ENCODE peak calls at places on chromosomes 1 and 21, in seven cellular contexts. M, B, P, Y, T, F and N are unnamed samples.
A peak's percentile ranks its signal among the peaks of the same experiment; 100 is the strongest.

GRCh38 chr1:24540906-24541710 is 14.8 kb upstream of the NCMAP start:
- DNase-seq in B (peak; percentile 25), M (no peak), F (no peak), P (no peak), Y (no peak), T (no peak), N (no peak)

GRCh38 chr1:229848762-229849677 is 218.0 kb upstream of the GALNT2 start:
- DNase-seq in T (no peak), B (no peak), P (no peak), Y (no peak), M (no peak), F (peak; percentile 54), N (no peak)

GRCh38 chr1:80447533-80447932 is 1353.2 kb upstream of the ADGRL2 start:
- DNase-seq in M (no peak), B (no peak), P (no peak), F (no peak), Y (no peak), T (no peak), N (no peak)

GRCh38 chr1:65174585-65174984 is 26.6 kb downstream of the AK4 start:
- DNase-seq in F (no peak), M (no peak), T (no peak), Y (no peak), B (no peak), P (no peak), N (no peak)

GRCh38 chr1:232045134-232045533 is 418.5 kb downstream of the DISC1 start:
- DNase-seq in Y (no peak), B (no peak), T (no peak), F (no peak), M (no peak), P (no peak), N (no peak)

GRCh38 chr1:237910834-237911233 is 20.1 kb upstream of the ZP4 start:
- DNase-seq in F (no peak), M (no peak), P (no peak), T (no peak), Y (no peak), B (no peak), N (no peak)

GRCh38 chr21:26146681-26147080 is 23.9 kb downstream of the APP start:
- DNase-seq in B (no peak), F (no peak), M (no peak), Y (no peak), T (no peak), P (no peak), N (no peak)

GRCh38 chr1:88029142-88029541 is 654.9 kb upstream of the PKN2 start:
- DNase-seq in Y (no peak), F (peak; percentile 38), M (no peak), B (no peak), T (no peak), P (no peak), N (no peak)

GRCh38 chr1:215567491-215568286 is 585 bp downstream of the KCTD3 start:
- DNase-seq in P (no peak), Y (peak; percentile 58), T (peak; percentile 83), M (peak; percentile 54), F (peak; percentile 55), B (no peak), N (no peak)

GRCh38 chr1:23423415-23424170 is 955 bp downstream of the TCEA3 start:
- DNase-seq in Y (no peak), T (no peak), F (peak; percentile 59), M (peak; percentile 46), B (no peak), P (no peak), N (no peak)

GRCh38 chr1:160189649-160190625 is at the start of gene CASQ1:
- DNase-seq in M (no peak), T (peak; percentile 88), Y (no peak), F (peak; percentile 64), B (no peak), P (no peak), N (no peak)

GRCh38 chr21:44950351-44950750 is 10.5 kb downstream of the SLX9 start:
- DNase-seq in F (no peak), B (no peak), Y (no peak), T (peak; percentile 81), P (no peak), M (no peak), N (no peak)

GRCh38 chr1:25991937-25992688 is 5.8 kb downstream of the PAFAH2 start:
- DNase-seq in F (no peak), P (no peak), T (no peak), Y (no peak), M (no peak), B (no peak), N (no peak)

GRCh38 chr1:86416343-86416742 is 7.6 kb upstream of the CLCA2 start:
- DNase-seq in F (no peak), Y (no peak), M (no peak), P (no peak), B (no peak), T (no peak), N (no peak)

GRCh38 chr1:238727670-238728069 is 658.7 kb upstream of the CHRM3 start:
- DNase-seq in Y (no peak), M (no peak), T (no peak), P (no peak), F (no peak), B (no peak), N (no peak)

GRCh38 chr1:87950369-87950768 is 621.7 kb downstream of the LMO4 start:
- DNase-seq in Y (no peak), M (no peak), T (no peak), B (no peak), F (no peak), P (no peak), N (no peak)

GRCh38 chr21:45244799-45245340 is 42.8 kb downstream of the POFUT2 start:
- DNase-seq in M (peak; percentile 21), P (no peak), F (no peak), T (peak; percentile 41), B (no peak), Y (no peak), N (no peak)

GRCh38 chr1:199272107-199272506 is 633.3 kb downstream of the PTPRC start:
- DNase-seq in M (no peak), B (no peak), P (no peak), Y (no peak), F (no peak), T (no peak), N (no peak)

GRCh38 chr1:54853096-54853792 is 33.8 kb downstream of the DHCR24 start:
- DNase-seq in P (no peak), F (no peak), B (no peak), T (no peak), M (no peak), Y (no peak), N (no peak)

GRCh38 chr1:227396539-227397355 is 78.5 kb upstream of the CDC42BPA start:
- DNase-seq in F (no peak), B (no peak), Y (no peak), M (no peak), T (no peak), P (no peak), N (no peak)

DNA sequence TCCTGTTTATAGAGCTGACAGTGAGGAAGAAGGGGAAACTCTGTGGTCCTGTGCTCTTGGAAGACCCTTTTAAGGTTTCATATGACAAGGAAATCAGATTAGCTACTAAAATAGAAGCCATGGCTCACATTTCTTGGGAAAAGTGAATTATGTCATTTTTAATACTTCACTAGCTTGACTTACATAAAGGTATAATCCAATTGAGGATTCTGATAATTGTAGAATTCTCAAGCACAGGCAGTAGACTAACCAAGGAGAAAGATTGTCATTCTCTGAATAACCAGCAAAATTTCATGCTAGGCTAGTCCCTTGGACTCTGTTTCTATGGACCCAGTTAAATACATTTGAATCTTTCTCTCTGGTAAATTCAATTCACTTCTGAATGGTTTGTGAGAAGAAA is 613.0 kb upstream of the BEND5 start:
- DNase-seq in M (no peak), Y (no peak), P (no peak), B (no peak), T (no peak), F (no peak), N (no peak)
- H3K9me3 ChIP-seq in M (peaks cover 65% of the 10 kb centered on the region), Y (no peaks in the 10 kb centered on the region), P (no peaks in the 10 kb centered on the region), B (no peaks in the 10 kb centered on the region), T (no peaks in the 10 kb centered on the region), F (peaks cover 3% of the 10 kb centered on the region), N (no peaks in the 10 kb centered on the region)

GRCh38 chr1:163821679-163822078 is 499.9 kb downstream of the NUF2 start:
- DNase-seq in P (no peak), T (no peak), B (no peak), F (no peak), M (no peak), Y (no peak), N (no peak)

GRCh38 chr1:163824006-163824405 is 502.3 kb downstream of the NUF2 start:
- DNase-seq in T (no peak), B (no peak), Y (no peak), F (no peak), P (no peak), M (no peak), N (no peak)

GRCh38 chr1:163822933-163823511 is 501.3 kb downstream of the NUF2 start:
- DNase-seq in B (no peak), T (no peak), P (no peak), Y (no peak), M (no peak), F (no peak), N (no peak)

GRCh38 chr1:163820190-163820589 is 498.4 kb downstream of the NUF2 start:
- DNase-seq in F (no peak), B (no peak), P (no peak), Y (no peak), M (no peak), T (no peak), N (no peak)

DNA sequence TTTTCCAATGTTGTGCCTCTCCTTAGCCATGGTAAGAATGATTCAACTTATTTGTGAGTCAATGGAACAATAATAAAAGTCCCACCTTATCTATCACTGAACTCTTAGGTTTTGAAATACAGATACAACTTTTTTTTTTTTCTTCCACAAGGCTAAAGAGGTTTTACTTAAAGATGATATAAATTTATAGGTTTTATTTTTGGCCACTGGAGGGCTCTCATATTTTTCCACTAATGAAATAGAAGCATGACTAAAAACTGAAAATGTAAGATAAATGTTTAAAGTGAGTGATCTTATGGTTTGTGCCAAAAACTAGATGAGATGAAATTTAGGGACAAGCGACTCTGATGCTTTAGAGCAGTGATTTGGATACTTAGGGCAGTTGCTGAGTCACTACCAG is 499.0 kb downstream of the NUF2 start:
- DNase-seq in T (no peak), F (no peak), M (no peak), P (no peak), Y (no peak), B (no peak), N (no peak)
- H3K9me3 ChIP-seq in T (peaks cover 4% of the 10 kb centered on the region), F (no peaks in the 10 kb centered on the region), M (no peaks in the 10 kb centered on the region), P (no peaks in the 10 kb centered on the region), Y (no peaks in the 10 kb centered on the region), B (no peaks in the 10 kb centered on the region), N (no peaks in the 10 kb centered on the region)

GRCh38 chr1:12637693-12638092 is 6.2 kb upstream of the AADACL4 start:
- DNase-seq in T (peak; percentile 25), Y (no peak), M (no peak), F (no peak), P (no peak), B (no peak), N (no peak)
- H3K9me3 ChIP-seq in T (no peaks in the 10 kb centered on the region), Y (peaks cover 11% of the 10 kb centered on the region), M (peaks cover 15% of the 10 kb centered on the region), F (peaks cover 5% of the 10 kb centered on the region), P (peaks cover 9% of the 10 kb centered on the region), B (peaks cover 26% of the 10 kb centered on the region), N (peaks cover 7% of the 10 kb centered on the region)

DNA sequence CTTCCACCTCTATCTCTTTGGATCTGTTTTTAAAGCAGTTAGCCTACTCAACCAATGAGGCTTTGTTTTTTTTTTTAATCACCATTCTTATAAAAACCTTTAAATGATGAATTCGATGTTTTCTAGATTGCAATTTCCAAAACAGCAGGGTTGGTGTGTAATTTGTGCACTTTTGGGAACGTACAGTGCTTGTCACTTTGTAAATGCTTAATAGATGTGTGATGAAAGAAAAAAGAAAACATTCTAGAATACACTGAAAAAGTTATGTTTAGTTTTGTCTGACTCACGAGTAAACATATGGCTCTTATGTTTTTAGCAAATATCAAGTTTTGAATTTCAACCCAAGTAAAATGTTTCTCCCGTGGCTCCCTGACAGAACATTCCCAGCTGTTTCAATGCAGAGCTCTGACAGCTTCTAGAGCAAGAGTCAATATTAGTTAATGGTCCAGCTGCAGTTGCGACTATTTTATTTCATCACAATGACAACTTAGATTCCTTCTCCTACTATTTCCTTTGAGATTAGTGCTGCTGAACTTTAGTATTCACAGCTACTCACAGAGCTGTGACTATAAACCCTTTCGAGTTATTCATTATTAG is 362.5 kb upstream of the ADAMTS5 start:
- DNase-seq in P (no peak), M (no peak), F (no peak), B (no peak), T (no peak), Y (no peak), N (no peak)
- H3K9me3 ChIP-seq in P (no peaks in the 10 kb centered on the region), M (no peaks in the 10 kb centered on the region), F (no peaks in the 10 kb centered on the region), B (no peaks in the 10 kb centered on the region), T (no peaks in the 10 kb centered on the region), Y (no peaks in the 10 kb centered on the region), N (peaks cover 4% of the 10 kb centered on the region)